ENCODE peak calls at places on chromosomes 1 and 21, in five cellular contexts. B is PC-9, H is right cardiac atrium, T is AG04450, D is HepG2. Z is an unnamed sample.

GRCh38 chr1:197469620-197470210 is 201.7 kb downstream of the CRB1 start:
- DNase-seq in T (no peak), B (no peak), H (no peak), D (no peak), Z (no peak)

GRCh38 chr21:43321111-43321510 is 105.8 kb downstream of the SIK1 start:
- DNase-seq in H (peak), D (no peak), T (no peak), B (no peak), Z (no peak)

GRCh38 chr1:224519874-224520273 is 85.3 kb upstream of the WDR26 start:
- DNase-seq in H (no peak), T (no peak), B (no peak), D (no peak), Z (no peak)

GRCh38 chr1:180521474-180522203 is 19.3 kb upstream of the ACBD6 start:
- DNase-seq in T (no peak), D (peak), B (peak), H (no peak), Z (peak)

GRCh38 chr1:208855403-208855802 is 611.2 kb upstream of the PLXNA2 start:
- DNase-seq in T (no peak), B (no peak), H (no peak), D (no peak), Z (no peak)

GRCh38 chr1:55478742-55479141 is 263.6 kb upstream of the USP24 start:
- DNase-seq in D (peak), B (no peak), H (no peak), T (no peak), Z (no peak)

GRCh38 chr1:115056395-115056798 is 26.8 kb downstream of the TSHB start:
- DNase-seq in T (no peak), H (peak), D (no peak), B (peak), Z (no peak)

GRCh38 chr1:36759355-36759754 is 275.0 kb downstream of the GRIK3 start:
- DNase-seq in B (no peak), H (no peak), D (no peak), T (no peak), Z (no peak)

GRCh38 chr21:46551636-46552241 is 53.1 kb downstream of the S100B start:
- DNase-seq in D (no peak), T (no peak), H (peak), B (no peak), Z (no peak)

GRCh38 chr1:98661544-98662353 is at the start of gene SNX7:
- DNase-seq in B (peak), H (peak), D (peak), T (peak), Z (peak)

GRCh38 chr1:225644666-225645065 is 8.3 kb downstream of the ENAH start:
- DNase-seq in D (no peak), B (no peak), T (no peak), H (no peak), Z (no peak)

GRCh38 chr1:170583186-170583585 is 51.2 kb downstream of the GORAB start:
- DNase-seq in H (no peak), B (no peak), T (no peak), D (no peak), Z (no peak)

GRCh38 chr1:203537806-203538464 is 44.0 kb downstream of the OPTC start:
- DNase-seq in T (peak), D (peak), B (peak), H (no peak), Z (peak)
- H3K27ac ChIP-seq in T (peak), D (no peak), B (peak), H (no peak), Z (peak)

GRCh38 chr1:3504823-3505155 is 50.3 kb downstream of the ARHGEF16 start:
- DNase-seq in H (no peak), D (no peak), T (no peak), B (no peak), Z (no peak)

GRCh38 chr1:3505161-3505560 is 50.7 kb downstream of the ARHGEF16 start:
- DNase-seq in H (no peak), D (no peak), T (no peak), B (no peak), Z (no peak)

GRCh38 chr1:3507636-3508275 is 53.3 kb downstream of the ARHGEF16 start:
- DNase-seq in B (no peak), H (no peak), T (no peak), D (no peak), Z (no peak)

GRCh38 chr1:3506943-3507342 is 52.5 kb downstream of the ARHGEF16 start:
- DNase-seq in D (no peak), B (no peak), H (no peak), T (no peak), Z (no peak)

DNA sequence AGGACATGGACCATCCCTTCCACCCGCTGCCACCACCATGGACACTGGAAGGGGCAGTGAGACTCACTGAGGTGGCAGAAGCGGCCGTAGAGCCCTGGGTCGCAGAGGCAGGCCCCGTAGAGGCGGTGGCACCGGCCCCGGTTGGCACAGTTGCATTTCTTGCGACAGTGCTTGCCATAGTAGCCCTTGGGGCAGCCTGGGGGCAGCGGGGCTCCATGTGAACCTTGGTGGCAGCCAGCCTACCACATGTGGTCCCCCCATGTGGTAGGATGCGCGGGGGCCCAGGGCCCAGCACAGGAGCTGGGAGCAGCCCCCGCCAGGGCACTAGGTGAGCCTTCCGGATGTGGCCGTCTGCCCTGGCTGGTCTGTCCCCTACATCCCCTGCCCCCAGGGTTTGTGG is 51.6 kb downstream of the ARHGEF16 start:
- DNase-seq in T (no peak), D (no peak), B (no peak), H (no peak), Z (no peak)
- H3K27ac ChIP-seq in T (no peak), D (no peak), B (no peak), H (no peak), Z (no peak)

GRCh38 chr21:44911384-44912157 is 9.1 kb downstream of the ITGB2 start:
- DNase-seq in B (peak), H (peak), D (peak), T (no peak), Z (no peak)
- H3K27ac ChIP-seq in B (peak), H (no peak), D (peak), T (no peak), Z (no peak)

GRCh38 chr1:92709738-92710137 is 75.2 kb downstream of the EVI5 start:
- DNase-seq in D (peak), B (peak), T (peak), H (no peak), Z (peak)
- H3K27ac ChIP-seq in D (no peak), B (no peak), T (no peak), H (no peak), Z (no peak)

GRCh38 chr1:59146651-59147358 is 150.1 kb upstream of the FGGY start:
- DNase-seq in D (peak), B (peak), H (peak), T (no peak), Z (no peak)
- H3K27ac ChIP-seq in D (no peak), B (peak), H (peak), T (peak), Z (no peak)

DNA sequence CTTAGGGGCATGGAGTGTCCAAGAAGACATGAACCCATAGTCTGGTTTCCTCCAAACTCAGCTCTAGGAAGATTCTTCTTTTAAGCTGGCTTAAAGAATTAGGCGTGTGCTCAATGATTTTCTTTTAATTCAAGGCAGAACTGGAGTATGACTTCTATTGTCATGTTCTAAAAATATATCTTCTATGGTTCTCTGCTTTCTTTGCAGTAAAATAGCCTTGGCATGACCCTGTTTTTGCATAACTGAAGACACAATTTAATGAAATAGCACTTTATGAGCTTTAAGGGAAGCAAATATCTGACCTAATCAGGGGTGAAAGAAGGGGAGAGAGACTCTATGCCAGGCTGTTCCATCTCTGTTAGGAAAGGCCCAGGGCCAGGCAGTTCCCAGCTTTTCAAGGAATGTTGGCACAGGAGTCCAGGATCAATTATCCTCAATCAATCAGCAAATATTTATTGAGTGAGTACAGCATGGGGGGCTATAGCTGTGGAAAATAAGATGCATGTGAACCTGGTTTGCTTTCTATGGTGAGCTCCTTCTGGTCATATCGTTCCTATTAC is 7.2 kb upstream of the CSF1 start:
- DNase-seq in T (no peak), H (no peak), D (no peak), B (no peak), Z (no peak)
- H3K27ac ChIP-seq in T (no peak), H (no peak), D (no peak), B (no peak), Z (no peak)

GRCh38 chr1:155253208-155253607 is 2.1 kb downstream of the ENTREP3 start:
- DNase-seq in B (no peak), H (no peak), D (no peak), T (no peak), Z (no peak)
- H3K27ac ChIP-seq in B (no peak), H (no peak), D (peak), T (no peak), Z (no peak)

GRCh38 chr1:45499415-45499769 is 481 bp downstream of the CCDC163 start:
- DNase-seq in H (no peak), B (no peak), T (no peak), D (no peak), Z (no peak)
- H3K27ac ChIP-seq in H (peak), B (no peak), T (no peak), D (peak), Z (peak)

GRCh38 chr1:70586046-70586445 is 175.0 kb downstream of the CTH start:
- DNase-seq in B (no peak), H (no peak), D (no peak), T (no peak), Z (no peak)

GRCh38 chr1:70587803-70588465 is 176.9 kb downstream of the CTH start:
- DNase-seq in B (no peak), H (no peak), D (no peak), T (no peak), Z (no peak)

DNA sequence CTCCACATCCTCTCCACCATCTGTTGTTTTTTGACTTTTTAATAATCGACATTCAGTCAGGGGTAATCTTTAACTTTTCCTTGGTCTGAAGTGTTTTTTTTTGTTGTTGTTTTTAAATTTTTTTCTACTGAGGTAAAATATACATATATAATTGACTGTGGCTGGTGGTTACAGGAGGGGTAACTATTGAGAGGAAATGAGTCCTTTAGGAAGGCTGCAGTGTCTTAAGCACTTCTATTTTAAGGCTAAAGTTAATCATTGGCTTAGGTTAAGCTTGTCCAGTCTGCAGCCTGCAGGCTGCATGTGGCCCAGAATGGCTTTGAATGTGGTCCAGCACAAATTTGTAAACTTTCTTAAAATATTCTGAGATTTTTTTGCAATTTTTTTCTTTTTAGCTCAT is 172.5 kb downstream of the CTH start:
- DNase-seq in D (no peak), B (no peak), T (no peak), H (no peak), Z (no peak)
- H3K27ac ChIP-seq in D (no peak), B (no peak), T (no peak), H (no peak), Z (no peak)

DNA sequence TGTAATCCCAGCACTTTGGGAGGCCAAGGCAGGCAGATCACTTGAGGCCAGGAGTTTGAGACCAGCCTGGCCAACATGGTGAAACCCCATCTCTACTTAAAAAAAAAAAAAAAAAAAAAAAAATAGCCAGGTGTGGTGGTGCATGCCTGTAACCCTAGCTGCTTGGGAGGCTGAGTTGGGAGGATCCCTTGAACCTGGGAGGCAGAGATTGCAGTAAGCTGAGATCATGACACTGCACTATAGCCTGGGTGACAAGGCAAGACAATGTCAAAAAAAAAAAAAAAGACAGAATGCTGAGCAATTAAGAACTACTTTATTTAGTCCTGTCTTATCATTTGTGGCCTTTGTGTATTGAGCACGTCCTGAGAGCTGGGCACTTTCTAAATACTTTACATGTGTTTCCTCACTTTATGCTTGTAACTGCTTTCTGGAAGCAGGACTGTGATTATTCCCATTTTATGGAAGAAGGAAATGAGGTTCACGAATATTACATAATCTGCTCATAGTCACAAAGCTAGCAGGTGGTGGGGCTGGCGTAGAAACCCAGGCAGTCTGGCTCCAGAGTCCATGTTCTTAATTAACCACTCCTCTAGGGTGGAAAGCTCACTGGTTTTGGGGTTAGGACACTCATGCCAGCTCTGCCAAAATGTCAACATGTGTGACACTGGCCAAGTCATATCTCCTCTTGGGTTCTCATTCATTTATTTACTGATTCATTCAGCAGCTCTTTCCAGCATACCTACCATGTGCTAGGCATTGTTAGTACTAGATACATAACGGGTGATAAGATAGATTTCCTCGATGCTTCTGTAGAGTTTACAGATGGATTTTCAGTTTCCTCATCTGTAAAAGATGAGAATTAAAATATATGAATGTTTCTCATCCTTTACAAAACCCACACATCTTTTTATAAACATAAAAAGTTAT is 57.7 kb downstream of the DDR2 start:
- DNase-seq in H (peak), T (no peak), D (no peak), B (no peak), Z (no peak)
- H3K27ac ChIP-seq in H (peak), T (peak), D (no peak), B (no peak), Z (no peak)

Z was measured in trophoblast cell.